ENCODE peak calls at places on chromosomes 4 and X, in seven cellular contexts. One of them, this sample, is unnamed.

GRCh38 chr4:139575072-139575471 is 19.1 kb upstream of the SETD7 start:
- DNase-seq in neural progenitor cell: no peak
- DNase-seq in type B pancreatic cell: no peak
- DNase-seq in stimulated activated CD8-positive, alpha-beta memory T cell treated with anti-CD3 and anti-CD28 coated beads, Interleukin-15, amount 100 ng/mL, for 24 hours: no peak
- DNase-seq in neural crest cell: no peak
- DNase-seq in NCI-H1105: no peak
- DNase-seq in fibroblast of the conjunctiva: no peak
- DNase-seq in this sample: no peak

GRCh38 chr4:65450899-65451298 is 219.4 kb downstream of the EPHA5 start:
- DNase-seq in neural progenitor cell: peak; percentile 46
- DNase-seq in type B pancreatic cell: no peak
- DNase-seq in stimulated activated CD8-positive, alpha-beta memory T cell treated with anti-CD3 and anti-CD28 coated beads, Interleukin-15, amount 100 ng/mL, for 24 hours: no peak
- DNase-seq in neural crest cell: no peak
- DNase-seq in NCI-H1105: peak; percentile 2
- DNase-seq in fibroblast of the conjunctiva: no peak
- DNase-seq in this sample: no peak

GRCh38 chr4:130632731-130633604 is 1537.0 kb downstream of the C4orf33 start:
- DNase-seq in neural progenitor cell: no peak
- DNase-seq in type B pancreatic cell: no peak
- DNase-seq in stimulated activated CD8-positive, alpha-beta memory T cell treated with anti-CD3 and anti-CD28 coated beads, Interleukin-15, amount 100 ng/mL, for 24 hours: no peak
- DNase-seq in neural crest cell: no peak
- DNase-seq in NCI-H1105: no peak
- DNase-seq in fibroblast of the conjunctiva: no peak
- DNase-seq in this sample: no peak

GRCh38 chrX:74526786-74527185 is 87.6 kb downstream of the RLIM start:
- DNase-seq in neural progenitor cell: no peak
- DNase-seq in type B pancreatic cell: no peak
- DNase-seq in stimulated activated CD8-positive, alpha-beta memory T cell treated with anti-CD3 and anti-CD28 coated beads, Interleukin-15, amount 100 ng/mL, for 24 hours: no peak
- DNase-seq in neural crest cell: no peak
- DNase-seq in NCI-H1105: no peak
- DNase-seq in fibroblast of the conjunctiva: no peak
- DNase-seq in this sample: no peak

GRCh38 chr4:175929932-175930331 is 117.9 kb upstream of the GPM6A start:
- DNase-seq in neural progenitor cell: no peak
- DNase-seq in type B pancreatic cell: no peak
- DNase-seq in stimulated activated CD8-positive, alpha-beta memory T cell treated with anti-CD3 and anti-CD28 coated beads, Interleukin-15, amount 100 ng/mL, for 24 hours: no peak
- DNase-seq in neural crest cell: no peak
- DNase-seq in NCI-H1105: no peak
- DNase-seq in fibroblast of the conjunctiva: no peak
- DNase-seq in this sample: no peak

GRCh38 chr4:151569650-151570049 is 160.7 kb downstream of the FHIP1A start:
- DNase-seq in neural progenitor cell: no peak
- DNase-seq in type B pancreatic cell: no peak
- DNase-seq in stimulated activated CD8-positive, alpha-beta memory T cell treated with anti-CD3 and anti-CD28 coated beads, Interleukin-15, amount 100 ng/mL, for 24 hours: no peak
- DNase-seq in neural crest cell: no peak
- DNase-seq in NCI-H1105: no peak
- DNase-seq in fibroblast of the conjunctiva: no peak
- DNase-seq in this sample: no peak

GRCh38 chrX:103656623-103657022 is 27.8 kb downstream of the TCEAL1 start:
- DNase-seq in neural progenitor cell: no peak
- DNase-seq in type B pancreatic cell: no peak
- DNase-seq in stimulated activated CD8-positive, alpha-beta memory T cell treated with anti-CD3 and anti-CD28 coated beads, Interleukin-15, amount 100 ng/mL, for 24 hours: no peak
- DNase-seq in neural crest cell: no peak
- DNase-seq in NCI-H1105: no peak
- DNase-seq in fibroblast of the conjunctiva: no peak
- DNase-seq in this sample: no peak

GRCh38 chrX:54758114-54759055 is 39.7 kb downstream of the ITIH6 start:
- DNase-seq in neural progenitor cell: no peak
- DNase-seq in type B pancreatic cell: no peak
- DNase-seq in stimulated activated CD8-positive, alpha-beta memory T cell treated with anti-CD3 and anti-CD28 coated beads, Interleukin-15, amount 100 ng/mL, for 24 hours: no peak
- DNase-seq in neural crest cell: no peak
- DNase-seq in NCI-H1105: no peak
- DNase-seq in fibroblast of the conjunctiva: no peak
- DNase-seq in this sample: no peak

GRCh38 chrX:133402042-133402453 is 13.2 kb downstream of the GPC4 start:
- DNase-seq in neural progenitor cell: no peak
- DNase-seq in type B pancreatic cell: no peak
- DNase-seq in stimulated activated CD8-positive, alpha-beta memory T cell treated with anti-CD3 and anti-CD28 coated beads, Interleukin-15, amount 100 ng/mL, for 24 hours: no peak
- DNase-seq in neural crest cell: no peak
- DNase-seq in NCI-H1105: no peak
- DNase-seq in fibroblast of the conjunctiva: peak; percentile 20
- DNase-seq in this sample: no peak

GRCh38 chr4:70816894-70817293 is 22.8 kb downstream of the GRSF1 start:
- DNase-seq in neural progenitor cell: no peak
- DNase-seq in type B pancreatic cell: no peak
- DNase-seq in stimulated activated CD8-positive, alpha-beta memory T cell treated with anti-CD3 and anti-CD28 coated beads, Interleukin-15, amount 100 ng/mL, for 24 hours: no peak
- DNase-seq in neural crest cell: no peak
- DNase-seq in NCI-H1105: no peak
- DNase-seq in fibroblast of the conjunctiva: no peak
- DNase-seq in this sample: no peak

GRCh38 chr4:167274346-167274745 is 40.1 kb upstream of the SPOCK3 start:
- DNase-seq in neural progenitor cell: no peak
- DNase-seq in type B pancreatic cell: no peak
- DNase-seq in stimulated activated CD8-positive, alpha-beta memory T cell treated with anti-CD3 and anti-CD28 coated beads, Interleukin-15, amount 100 ng/mL, for 24 hours: no peak
- DNase-seq in neural crest cell: no peak
- DNase-seq in NCI-H1105: no peak
- DNase-seq in fibroblast of the conjunctiva: no peak
- DNase-seq in this sample: no peak

GRCh38 chr4:10460313-10461047 is 3.3 kb upstream of the ZNF518B start:
- DNase-seq in neural progenitor cell: no peak
- DNase-seq in type B pancreatic cell: no peak
- DNase-seq in stimulated activated CD8-positive, alpha-beta memory T cell treated with anti-CD3 and anti-CD28 coated beads, Interleukin-15, amount 100 ng/mL, for 24 hours: no peak
- DNase-seq in neural crest cell: no peak
- DNase-seq in NCI-H1105: no peak
- DNase-seq in fibroblast of the conjunctiva: no peak
- DNase-seq in this sample: no peak

GRCh38 chrX:19560611-19561010 is 45.3 kb upstream of the MAP3K15 start:
- DNase-seq in neural progenitor cell: no peak
- DNase-seq in type B pancreatic cell: no peak
- DNase-seq in stimulated activated CD8-positive, alpha-beta memory T cell treated with anti-CD3 and anti-CD28 coated beads, Interleukin-15, amount 100 ng/mL, for 24 hours: no peak
- DNase-seq in neural crest cell: no peak
- DNase-seq in NCI-H1105: no peak
- DNase-seq in fibroblast of the conjunctiva: no peak
- DNase-seq in this sample: no peak

This sample was measured in GM18507.